ENCODE peak calls at places on chromosomes 5 and 9, in four cellular contexts. One of them, this sample, is unnamed.

GRCh38 chr9:89005323-89005722 is 14.1 kb downstream of the S1PR3 start:
- DNase-seq in stimulated activated CD4-positive, alpha-beta T cell treated with anti-CD3 and anti-CD28 coated beads, Interleukin-2, amount 100 ng/mL, for 24 hours: no peak
- DNase-seq in SK-N-DZ: no peak
- DNase-seq in astrocyte of the spinal cord: no peak
- DNase-seq in this sample: no peak

GRCh38 chr5:33363537-33363936 is 77.2 kb upstream of the TARS1 start:
- DNase-seq in stimulated activated CD4-positive, alpha-beta T cell treated with anti-CD3 and anti-CD28 coated beads, Interleukin-2, amount 100 ng/mL, for 24 hours: no peak
- DNase-seq in SK-N-DZ: no peak
- DNase-seq in astrocyte of the spinal cord: no peak
- DNase-seq in this sample: no peak

GRCh38 chr9:98318834-98319478 is 63.5 kb upstream of the TBC1D2 start:
- DNase-seq in astrocyte of the spinal cord: peak; percentile 50
- DNase-seq in stimulated activated CD4-positive, alpha-beta T cell treated with anti-CD3 and anti-CD28 coated beads, Interleukin-2, amount 100 ng/mL, for 24 hours: no peak
- DNase-seq in SK-N-DZ: no peak
- DNase-seq in this sample: no peak

GRCh38 chr9:130495067-130495466 is 50.3 kb downstream of the ASS1 start:
- DNase-seq in SK-N-DZ: no peak
- DNase-seq in stimulated activated CD4-positive, alpha-beta T cell treated with anti-CD3 and anti-CD28 coated beads, Interleukin-2, amount 100 ng/mL, for 24 hours: no peak
- DNase-seq in astrocyte of the spinal cord: no peak
- DNase-seq in this sample: peak; percentile 1

GRCh38 chr9:100525563-100525962 is 52.3 kb upstream of the CAVIN4 start:
- DNase-seq in astrocyte of the spinal cord: no peak
- DNase-seq in SK-N-DZ: no peak
- DNase-seq in stimulated activated CD4-positive, alpha-beta T cell treated with anti-CD3 and anti-CD28 coated beads, Interleukin-2, amount 100 ng/mL, for 24 hours: no peak
- DNase-seq in this sample: no peak

GRCh38 chr9:73643379-73644013 is 491.8 kb downstream of the ANXA1 start:
- DNase-seq in stimulated activated CD4-positive, alpha-beta T cell treated with anti-CD3 and anti-CD28 coated beads, Interleukin-2, amount 100 ng/mL, for 24 hours: no peak
- DNase-seq in astrocyte of the spinal cord: peak; percentile 78
- DNase-seq in SK-N-DZ: no peak
- DNase-seq in this sample: no peak

GRCh38 chr5:179716286-179716685 is 16.3 kb upstream of the MAML1 start:
- DNase-seq in astrocyte of the spinal cord: no peak
- DNase-seq in SK-N-DZ: no peak
- DNase-seq in stimulated activated CD4-positive, alpha-beta T cell treated with anti-CD3 and anti-CD28 coated beads, Interleukin-2, amount 100 ng/mL, for 24 hours: no peak
- DNase-seq in this sample: no peak

GRCh38 chr9:70498866-70499265 is 84.4 kb upstream of the KLF9 start:
- DNase-seq in stimulated activated CD4-positive, alpha-beta T cell treated with anti-CD3 and anti-CD28 coated beads, Interleukin-2, amount 100 ng/mL, for 24 hours: no peak
- DNase-seq in astrocyte of the spinal cord: no peak
- DNase-seq in SK-N-DZ: no peak
- DNase-seq in this sample: no peak

GRCh38 chr9:34178698-34179527 is at the start of gene UBAP1:
- DNase-seq in astrocyte of the spinal cord: peak; percentile 98
- DNase-seq in stimulated activated CD4-positive, alpha-beta T cell treated with anti-CD3 and anti-CD28 coated beads, Interleukin-2, amount 100 ng/mL, for 24 hours: peak; percentile 95
- DNase-seq in SK-N-DZ: peak; percentile 98
- DNase-seq in this sample: peak; percentile 92

GRCh38 chr5:102450313-102450990 is 48.3 kb downstream of the SLCO6A1 start:
- DNase-seq in SK-N-DZ: no peak
- DNase-seq in astrocyte of the spinal cord: no peak
- DNase-seq in stimulated activated CD4-positive, alpha-beta T cell treated with anti-CD3 and anti-CD28 coated beads, Interleukin-2, amount 100 ng/mL, for 24 hours: no peak
- DNase-seq in this sample: no peak

GRCh38 chr5:145101246-145101645 is 733.9 kb downstream of the PRELID2 start:
- DNase-seq in SK-N-DZ: no peak
- DNase-seq in astrocyte of the spinal cord: no peak
- DNase-seq in stimulated activated CD4-positive, alpha-beta T cell treated with anti-CD3 and anti-CD28 coated beads, Interleukin-2, amount 100 ng/mL, for 24 hours: no peak
- DNase-seq in this sample: no peak

GRCh38 chr5:73215891-73216610 is 43.1 kb downstream of the TMEM174 start:
- DNase-seq in SK-N-DZ: peak; percentile 68
- DNase-seq in stimulated activated CD4-positive, alpha-beta T cell treated with anti-CD3 and anti-CD28 coated beads, Interleukin-2, amount 100 ng/mL, for 24 hours: peak; percentile 76
- DNase-seq in astrocyte of the spinal cord: peak; percentile 81
- DNase-seq in this sample: peak; percentile 68

GRCh38 chr5:133807348-133807747 is 161.1 kb downstream of the C5orf15 start:
- DNase-seq in astrocyte of the spinal cord: no peak
- DNase-seq in stimulated activated CD4-positive, alpha-beta T cell treated with anti-CD3 and anti-CD28 coated beads, Interleukin-2, amount 100 ng/mL, for 24 hours: no peak
- DNase-seq in SK-N-DZ: no peak
- DNase-seq in this sample: no peak